ENCODE peak calls at places on chromosomes 2 and 18, in six cellular contexts. A, W, N, C, S and E are unnamed samples.
A peak's percentile ranks its signal among the peaks of the same experiment; 100 is the strongest.

GRCh38 chr2:73212448-73213176 is 1.4 kb upstream of the SMYD5 start:
- DNase-seq in A (peak; percentile 78), W (peak; percentile 62), N (peak; percentile 62), C (no peak), S (peak; percentile 56), E (peak; percentile 70)

GRCh38 chr2:134445981-134446380 is 192.1 kb downstream of the MGAT5 start:
- DNase-seq in A (no peak), W (no peak), N (no peak), C (no peak), S (no peak), E (no peak)

GRCh38 chr2:27857417-27858172 is 32.6 kb downstream of the RBKS start:
- DNase-seq in A (no peak), W (no peak), N (no peak), C (no peak), S (no peak), E (no peak)

GRCh38 chr2:100952512-100952911 is 49.6 kb upstream of the RPL31 start:
- DNase-seq in A (no peak), W (no peak), N (no peak), C (no peak), S (no peak), E (no peak)

GRCh38 chr2:119240311-119241204 is 16.9 kb downstream of the STEAP3 start:
- DNase-seq in A (peak; percentile 33), W (no peak), N (peak; percentile 81), C (peak; percentile 50), S (peak; percentile 99), E (peak; percentile 84)

GRCh38 chr2:192487636-192488035 is 292.9 kb upstream of the TMEFF2 start:
- DNase-seq in A (no peak), W (no peak), N (no peak), C (no peak), S (no peak), E (no peak)

GRCh38 chr2:97935719-97936161 is 60.0 kb downstream of the TMEM131 start:
- DNase-seq in A (peak; percentile 42), W (no peak), N (no peak), C (peak; percentile 28), S (no peak), E (no peak)

GRCh38 chr2:5076599-5076998 is 615.6 kb upstream of the SOX11 start:
- DNase-seq in A (no peak), W (no peak), N (no peak), C (no peak), S (no peak), E (no peak)

GRCh38 chr2:210861038-210861665 is 304.8 kb downstream of the CPS1 start:
- DNase-seq in A (no peak), W (no peak), N (no peak), C (no peak), S (no peak), E (no peak)

GRCh38 chr18:23134780-23135678 is at the start of gene CABLES1:
- DNase-seq in A (peak; percentile 74), W (peak; percentile 51), N (peak; percentile 79), C (no peak), S (peak; percentile 36), E (peak; percentile 81)
- TF ChIP-seq POLR2A in A (no peak), W (no peak), N (peak; percentile 76), C (no peak), S (peak; percentile 37), E (peak; percentile 62)

GRCh38 chr2:238603596-238603995 is 176.9 kb downstream of the ASB1 start:
- DNase-seq in A (no peak), W (no peak), N (no peak), C (no peak), S (no peak), E (no peak)
- H3K9me3 ChIP-seq in A (peaks cover 8% of the 10 kb centered on the region), W (no peaks in the 10 kb centered on the region), N (no peaks in the 10 kb centered on the region), C (no peaks in the 10 kb centered on the region), S (no peaks in the 10 kb centered on the region), E (no peaks in the 10 kb centered on the region)

DNA sequence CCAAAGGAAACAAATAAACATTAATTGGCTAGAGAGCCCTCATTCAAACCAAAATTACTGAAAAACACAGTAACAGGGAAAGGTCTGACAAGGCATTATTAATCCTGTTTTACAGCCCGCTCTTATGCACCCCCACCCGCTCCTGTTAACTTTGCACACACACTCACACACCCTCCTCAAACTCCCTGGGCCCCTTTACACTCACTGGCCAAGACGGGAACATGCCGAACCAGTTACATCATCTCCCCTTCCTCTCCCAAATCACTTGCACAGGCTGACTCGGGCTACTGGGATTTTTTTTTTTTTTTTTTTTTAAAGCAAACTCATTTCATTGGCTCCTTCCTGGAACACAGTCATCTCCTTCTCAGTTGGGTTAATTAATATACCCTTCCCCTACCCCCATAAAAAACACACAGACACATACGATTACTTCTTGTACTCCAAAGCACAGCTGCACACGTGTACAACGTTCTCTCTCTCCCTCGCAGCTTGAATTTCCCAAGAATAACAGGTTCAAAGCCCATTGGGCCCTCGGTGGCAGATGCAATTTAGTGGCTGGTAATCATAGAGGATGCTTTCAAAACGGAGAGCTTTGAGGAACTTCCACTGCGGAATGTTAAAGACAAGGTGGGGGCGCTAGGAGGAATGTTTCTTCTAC is 31.8 kb downstream of the KLF7 start:
- DNase-seq in A (no peak), W (peak; percentile 89), N (no peak), C (no peak), S (peak; percentile 76), E (peak; percentile 55)
- H3K4me1 ChIP-seq in A (peaks cover 21% of the 10 kb centered on the region), W (peaks cover 79% of the 10 kb centered on the region), N (no peaks in the 10 kb centered on the region), C (peaks cover 9% of the 10 kb centered on the region), S (peaks cover 71% of the 10 kb centered on the region), E (peaks cover 14% of the 10 kb centered on the region)

DNA sequence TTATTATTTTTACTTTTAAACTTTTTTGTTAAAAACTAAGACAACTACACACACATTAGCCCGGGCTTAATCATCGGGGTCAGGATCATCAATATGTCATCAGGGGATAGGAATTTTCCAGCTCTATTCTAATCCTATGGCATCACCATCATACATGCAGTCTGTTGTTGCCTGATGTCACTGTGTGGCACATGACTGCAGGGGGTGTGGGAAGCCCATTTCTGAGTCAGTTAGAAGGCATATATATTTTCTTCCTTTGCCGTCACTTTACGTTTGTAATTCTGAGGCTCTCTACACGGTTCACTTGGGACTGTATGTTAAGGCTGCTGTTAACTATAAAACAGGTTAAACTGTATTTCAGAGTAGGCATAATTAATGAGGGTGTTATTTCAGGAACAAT is 144.4 kb upstream of the ITGA6 start:
- DNase-seq in A (no peak), W (no peak), N (no peak), C (no peak), S (no peak), E (no peak)
- TF ChIP-seq POLR2A in A (no peak), W (no peak), N (no peak), C (no peak), S (no peak), E (no peak)

GRCh38 chr2:15047184-15047583 is 414.7 kb downstream of the LRATD1 start:
- DNase-seq in A (no peak), W (no peak), N (no peak), C (no peak), S (no peak), E (no peak)
- H3K9me3 ChIP-seq in A (no peaks in the 10 kb centered on the region), W (no peaks in the 10 kb centered on the region), N (no peaks in the 10 kb centered on the region), C (no peaks in the 10 kb centered on the region), S (no peaks in the 10 kb centered on the region), E (no peaks in the 10 kb centered on the region)

GRCh38 chr2:166334800-166335199 is 40.9 kb downstream of the SCN9A start:
- DNase-seq in A (peak; percentile 20), W (no peak), N (no peak), C (no peak), S (no peak), E (no peak)

GRCh38 chr2:166333809-166334208 is 41.9 kb downstream of the SCN9A start:
- DNase-seq in A (no peak), W (no peak), N (no peak), C (no peak), S (no peak), E (no peak)

GRCh38 chr2:166332049-166332448 is 43.7 kb downstream of the SCN9A start:
- DNase-seq in A (no peak), W (no peak), N (no peak), C (no peak), S (no peak), E (no peak)

GRCh38 chr2:166337932-166338331 is 37.8 kb downstream of the SCN9A start:
- DNase-seq in A (no peak), W (no peak), N (no peak), C (no peak), S (no peak), E (no peak)

DNA sequence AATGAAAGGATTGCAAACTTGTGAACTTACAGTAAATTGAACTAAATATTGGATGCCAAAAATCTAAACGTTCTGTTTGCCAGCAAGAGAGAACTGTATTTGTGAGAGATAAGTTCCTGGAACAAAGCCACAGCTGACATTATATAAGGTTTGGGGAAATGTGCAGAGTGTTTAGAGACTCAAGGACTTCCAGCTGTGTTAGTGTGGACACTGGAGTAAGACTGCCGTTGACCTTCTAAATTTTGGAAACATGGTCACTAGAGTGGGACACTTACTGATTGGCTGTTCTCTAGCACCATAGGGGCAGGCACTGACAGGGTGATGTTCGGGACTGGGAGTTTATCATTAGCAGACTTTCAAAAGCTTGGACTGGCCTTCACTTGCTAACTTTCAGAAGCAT is 40.5 kb downstream of the SCN9A start:
- DNase-seq in A (peak; percentile 12), W (no peak), N (no peak), C (no peak), S (no peak), E (no peak)
- H3K4me1 ChIP-seq in A (peaks cover 45% of the 10 kb centered on the region), W (no peaks in the 10 kb centered on the region), N (no peaks in the 10 kb centered on the region), C (no peaks in the 10 kb centered on the region), S (no peaks in the 10 kb centered on the region), E (peaks cover 12% of the 10 kb centered on the region)

GRCh38 chr2:182862003-182862402 is 4.4 kb downstream of the FRZB start:
- DNase-seq in A (no peak), W (peak; percentile 5), N (peak; percentile 31), C (no peak), S (peak; percentile 73), E (peak; percentile 45)
- TF ChIP-seq POLR2A in A (no peak), W (no peak), N (no peak), C (no peak), S (no peak), E (no peak)

GRCh38 chr2:190537765-190538164 is 3.2 kb upstream of the NEMP2 start:
- DNase-seq in A (peak; percentile 46), W (no peak), N (no peak), C (no peak), S (no peak), E (no peak)
- H3K9me3 ChIP-seq in A (peaks cover 43% of the 10 kb centered on the region), W (peaks cover 38% of the 10 kb centered on the region), N (no peaks in the 10 kb centered on the region), C (peaks cover 7% of the 10 kb centered on the region), S (peaks cover 7% of the 10 kb centered on the region), E (no peaks in the 10 kb centered on the region)